ENCODE peak calls at places on chromosomes 4 and X, in eight cellular contexts. V, D, N, X, W, P, A and T are unnamed samples.
A peak's percentile ranks its signal among the peaks of the same experiment; 100 is the strongest.

GRCh38 chrX:85024044-85024443 is 20.4 kb downstream of the APOOL start:
- DNase-seq in X (no peak), D (no peak), A (no peak), N (no peak), P (no peak), W (no peak), V (no peak), T (no peak)

GRCh38 chrX:27775984-27776383 is 31.8 kb upstream of the MAGEB10 start:
- DNase-seq in W (no peak), D (no peak), P (no peak), V (no peak), N (no peak), A (no peak), X (no peak), T (no peak)

GRCh38 chr4:82833696-82834313 is 35.2 kb upstream of the SCD5 start:
- DNase-seq in V (no peak), D (no peak), P (no peak), W (no peak), A (no peak), X (no peak), N (peak; percentile 69), T (no peak)

GRCh38 chr4:70365479-70365878 is 4.9 kb downstream of the SMR3A start:
- DNase-seq in D (no peak), W (no peak), V (no peak), A (no peak), N (peak; percentile 49), P (no peak), X (no peak), T (no peak)

GRCh38 chr4:95215991-95216605 is 332.7 kb downstream of the UNC5C start:
- DNase-seq in P (no peak), D (no peak), N (no peak), X (no peak), V (no peak), W (no peak), A (no peak), T (no peak)

GRCh38 chr4:37326852-37327251 is 82.3 kb downstream of the NWD2 start:
- DNase-seq in W (no peak), D (no peak), P (no peak), A (no peak), V (no peak), X (no peak), N (no peak), T (no peak)

GRCh38 chrX:24733111-24733510 is 39.4 kb downstream of the POLA1 start:
- DNase-seq in X (no peak), N (no peak), A (no peak), W (no peak), V (no peak), P (no peak), D (no peak), T (no peak)

GRCh38 chrX:39536165-39536564 is 561.6 kb downstream of the BCOR start:
- DNase-seq in N (no peak), W (no peak), D (no peak), P (no peak), V (no peak), X (no peak), A (no peak), T (no peak)

GRCh38 chrX:30530591-30530990 is 47.0 kb downstream of the TASL start:
- DNase-seq in X (no peak), W (no peak), P (no peak), A (no peak), V (no peak), D (no peak), N (peak; percentile 17), T (no peak)

GRCh38 chr4:138223191-138223910 is 18.8 kb downstream of the SLC7A11 start:
- DNase-seq in N (no peak), D (no peak), X (no peak), W (no peak), A (no peak), P (no peak), V (no peak), T (no peak)

GRCh38 chr4:138218976-138219375 is 23.2 kb downstream of the SLC7A11 start:
- DNase-seq in A (no peak), P (no peak), X (no peak), W (no peak), V (no peak), D (no peak), N (no peak), T (no peak)

GRCh38 chr4:138216272-138216867 is 25.8 kb downstream of the SLC7A11 start:
- DNase-seq in V (peak; percentile 66), W (no peak), P (no peak), A (no peak), N (no peak), X (no peak), D (no peak), T (no peak)

GRCh38 chr4:138222041-138222440 is 20.1 kb downstream of the SLC7A11 start:
- DNase-seq in W (no peak), X (no peak), A (no peak), P (no peak), D (no peak), V (no peak), N (no peak), T (no peak)

GRCh38 chr4:138217567-138217966 is 24.6 kb downstream of the SLC7A11 start:
- DNase-seq in W (no peak), A (no peak), D (no peak), V (peak; percentile 60), P (no peak), N (no peak), X (no peak), T (no peak)
- H3K36me3 ChIP-seq in W (no peaks in the 10 kb centered on the region), A (no peaks in the 10 kb centered on the region), D (no peaks in the 10 kb centered on the region), V (no peaks in the 10 kb centered on the region), P (no peaks in the 10 kb centered on the region), N (peaks cover 37% of the 10 kb centered on the region), X (no peaks in the 10 kb centered on the region), T (no peaks in the 10 kb centered on the region)

GRCh38 chr4:102599887-102600286 is 98.7 kb downstream of the NFKB1 start:
- DNase-seq in W (no peak), D (no peak), X (no peak), N (peak; percentile 44), V (no peak), P (no peak), A (no peak), T (no peak)

GRCh38 chr4:102599455-102599854 is 98.3 kb downstream of the NFKB1 start:
- DNase-seq in W (no peak), A (no peak), N (peak; percentile 46), P (no peak), X (no peak), D (no peak), V (no peak), T (no peak)

GRCh38 chr4:102598759-102599379 is 97.7 kb downstream of the NFKB1 start:
- DNase-seq in D (no peak), X (no peak), N (no peak), A (no peak), W (no peak), P (no peak), V (no peak), T (no peak)

GRCh38 chr4:102601586-102602227 is 100.5 kb downstream of the NFKB1 start:
- DNase-seq in X (no peak), D (no peak), N (no peak), V (no peak), A (no peak), W (no peak), P (no peak), T (no peak)

GRCh38 chr4:102600689-102601088 is 99.5 kb downstream of the NFKB1 start:
- DNase-seq in W (no peak), P (no peak), N (no peak), X (no peak), V (no peak), A (no peak), D (no peak), T (no peak)
- H3K36me3 ChIP-seq in W (no peaks in the 10 kb centered on the region), P (peaks cover 39% of the 10 kb centered on the region), N (peaks cover 19% of the 10 kb centered on the region), X (peaks cover 41% of the 10 kb centered on the region), V (peaks cover 3% of the 10 kb centered on the region), A (peaks cover 100% of the 10 kb centered on the region), D (no peaks in the 10 kb centered on the region), T (peaks cover 20% of the 10 kb centered on the region)

GRCh38 chr4:108033348-108033747 is 43.7 kb downstream of the HADH start:
- DNase-seq in D (no peak), X (no peak), P (no peak), W (no peak), V (no peak), A (no peak), N (no peak), T (no peak)
- H3K36me3 ChIP-seq in D (no peaks in the 10 kb centered on the region), X (no peaks in the 10 kb centered on the region), P (no peaks in the 10 kb centered on the region), W (no peaks in the 10 kb centered on the region), V (peaks cover 12% of the 10 kb centered on the region), A (peaks cover 68% of the 10 kb centered on the region), N (peaks cover 3% of the 10 kb centered on the region), T (peaks cover 6% of the 10 kb centered on the region)

GRCh38 chrX:103791233-103791632 is 14.6 kb downstream of the PLP1 start:
- DNase-seq in X (no peak), A (no peak), P (no peak), W (no peak), N (no peak), V (peak; percentile 63), D (no peak), T (no peak)
- H3K36me3 ChIP-seq in X (no peaks in the 10 kb centered on the region), A (no peaks in the 10 kb centered on the region), P (no peaks in the 10 kb centered on the region), W (no peaks in the 10 kb centered on the region), N (no peaks in the 10 kb centered on the region), V (no peaks in the 10 kb centered on the region), D (no peaks in the 10 kb centered on the region), T (no peaks in the 10 kb centered on the region)

DNA sequence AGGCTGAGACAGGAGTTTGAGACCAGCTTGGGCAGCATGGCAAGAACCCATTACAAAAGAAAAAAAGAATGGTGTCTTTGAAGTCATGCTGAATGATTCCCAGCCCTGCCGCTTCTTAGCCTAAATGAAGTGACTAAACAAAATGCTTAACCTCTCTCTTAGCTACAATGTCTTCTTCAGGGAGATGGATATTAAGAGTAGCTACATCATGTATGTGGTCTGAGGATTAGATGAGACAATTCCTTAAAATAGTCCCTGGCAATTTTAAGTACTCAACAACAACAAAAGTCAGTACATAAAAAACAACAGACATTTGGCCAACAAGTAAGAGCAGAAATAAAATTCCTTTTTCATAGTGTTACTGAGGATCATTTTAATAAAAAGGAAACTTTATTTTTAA is 64.3 kb upstream of the COX18 start:
- DNase-seq in A (no peak), D (no peak), N (no peak), V (no peak), W (no peak), P (no peak), X (no peak), T (no peak)
- H3K36me3 ChIP-seq in A (peaks cover 72% of the 10 kb centered on the region), D (no peaks in the 10 kb centered on the region), N (peaks cover 48% of the 10 kb centered on the region), V (peaks cover 75% of the 10 kb centered on the region), W (no peaks in the 10 kb centered on the region), P (peaks cover 27% of the 10 kb centered on the region), X (peaks cover 8% of the 10 kb centered on the region), T (no peaks in the 10 kb centered on the region)

GRCh38 chrX:109264878-109265277 is 217.0 kb downstream of the GUCY2F start:
- DNase-seq in V (no peak), P (no peak), N (no peak), X (no peak), D (no peak), W (no peak), A (no peak), T (no peak)
- H3K36me3 ChIP-seq in V (no peaks in the 10 kb centered on the region), P (no peaks in the 10 kb centered on the region), N (no peaks in the 10 kb centered on the region), X (no peaks in the 10 kb centered on the region), D (no peaks in the 10 kb centered on the region), W (no peaks in the 10 kb centered on the region), A (no peaks in the 10 kb centered on the region), T (no peaks in the 10 kb centered on the region)

GRCh38 chr4:121811122-121811521 is 10.0 kb downstream of the EXOSC9 start:
- DNase-seq in V (no peak), P (no peak), X (no peak), A (no peak), N (no peak), W (no peak), D (no peak), T (no peak)
- H3K36me3 ChIP-seq in V (peaks cover 90% of the 10 kb centered on the region), P (peaks cover 46% of the 10 kb centered on the region), X (peaks cover 58% of the 10 kb centered on the region), A (peaks cover 100% of the 10 kb centered on the region), N (peaks cover 44% of the 10 kb centered on the region), W (no peaks in the 10 kb centered on the region), D (no peaks in the 10 kb centered on the region), T (peaks cover 5% of the 10 kb centered on the region)